ENCODE peak calls at places on chromosomes 16 and 17, in six cellular contexts. I is adrenal gland, T is Karpas-422, C is tibial nerve, O is PC-3, L is heart left ventricle. Z is an unnamed sample.

GRCh38 chr16:89150981-89151380 is 20.6 kb upstream of the CDH15 start:
- DNase-seq in I (no peak), T (no peak), C (no peak), O (no peak), L (no peak), Z (no peak)

GRCh38 chr17:58760248-58760647 is 4.6 kb downstream of the PPM1E start:
- DNase-seq in I (no peak), T (no peak), C (no peak), O (no peak), L (no peak), Z (no peak)

GRCh38 chr17:17732892-17733670 is 51.8 kb downstream of the RAI1 start:
- DNase-seq in I (peak), T (no peak), C (no peak), O (peak), L (no peak), Z (no peak)

GRCh38 chr17:31596382-31597323 is 205.2 kb downstream of the RAB11FIP4 start:
- DNase-seq in I (peak), T (peak), C (peak), O (peak), L (peak), Z (peak)

GRCh38 chr16:7405166-7405565 is 72.5 kb downstream of the RBFOX1 start:
- DNase-seq in I (peak), T (no peak), C (no peak), O (peak), L (peak), Z (peak)

GRCh38 chr16:4288148-4288921 is 15.5 kb upstream of the TFAP4 start:
- DNase-seq in I (peak), T (peak), C (peak), O (peak), L (peak), Z (peak)

GRCh38 chr16:1991135-1991551 is 1.4 kb downstream of the SYNGR3 start:
- DNase-seq in I (no peak), T (peak), C (no peak), O (no peak), L (no peak), Z (no peak)

GRCh38 chr16:78122774-78123315 is 23.4 kb downstream of the WWOX start:
- DNase-seq in I (no peak), T (peak), C (no peak), O (peak), L (no peak), Z (peak)

GRCh38 chr16:25210758-25211157 is 6.0 kb upstream of the AQP8 start:
- DNase-seq in I (no peak), T (no peak), C (no peak), O (peak), L (no peak), Z (no peak)

GRCh38 chr16:53112015-53112414 is 57.2 kb downstream of the CHD9 start:
- DNase-seq in I (no peak), T (no peak), C (no peak), O (no peak), L (no peak), Z (no peak)

GRCh38 chr17:27845264-27846041 is 45.1 kb upstream of the NOS2 start:
- DNase-seq in I (no peak), T (no peak), C (no peak), O (no peak), L (no peak), Z (no peak)

GRCh38 chr17:74842599-74843351 is 16.9 kb downstream of the GRIN2C start:
- DNase-seq in I (peak), T (no peak), C (peak), O (peak), L (peak), Z (peak)

GRCh38 chr16:57755726-57756423 is 20.3 kb downstream of the KATNB1 start:
- DNase-seq in I (no peak), T (no peak), C (no peak), O (no peak), L (no peak), Z (no peak)

GRCh38 chr16:4117250-4117578 is 972 bp upstream of the ADCY9 start:
- DNase-seq in I (no peak), T (no peak), C (no peak), O (no peak), L (no peak), Z (no peak)

GRCh38 chr17:79698086-79698690 is 32.6 kb upstream of the ENPP7 start:
- DNase-seq in I (no peak), T (no peak), C (no peak), O (peak), L (no peak), Z (no peak)

GRCh38 chr17:48491527-48492273 is 39.1 kb downstream of the HOXB1 start:
- DNase-seq in I (no peak), T (no peak), C (no peak), O (no peak), L (no peak), Z (no peak)

GRCh38 chr16:87735270-87736002 is 30.4 kb downstream of the KLHDC4 start:
- DNase-seq in I (no peak), T (no peak), C (no peak), O (no peak), L (no peak), Z (no peak)

GRCh38 chr17:32319548-32319905 is 22.4 kb downstream of the C17orf75 start:
- DNase-seq in I (peak), T (peak), C (peak), O (peak), L (peak), Z (peak)

GRCh38 chr17:79362086-79362995 is 248.5 kb downstream of the RBFOX3 start:
- DNase-seq in I (no peak), T (no peak), C (no peak), O (no peak), L (no peak), Z (no peak)

GRCh38 chr16:31880322-31880979 is 6.8 kb downstream of the ZNF267 start:
- DNase-seq in I (peak), T (no peak), C (no peak), O (peak), L (no peak), Z (no peak)

GRCh38 chr16:77223184-77223583 is 24.0 kb downstream of the SYCE1L start:
- DNase-seq in I (no peak), T (peak), C (no peak), O (peak), L (no peak), Z (peak)

GRCh38 chr16:55330726-55331647 is 7.0 kb downstream of the IRX6 start:
- DNase-seq in I (no peak), T (no peak), C (no peak), O (no peak), L (peak), Z (no peak)

GRCh38 chr17:77086433-77087010 is 54.2 kb upstream of the SEC14L1 start:
- DNase-seq in I (peak), T (peak), C (peak), O (peak), L (peak), Z (peak)

GRCh38 chr17:29458066-29458465 is 67.9 kb downstream of the TAOK1 start:
- DNase-seq in I (no peak), T (no peak), C (no peak), O (no peak), L (no peak), Z (no peak)

GRCh38 chr17:35245196-35245486 is 2.3 kb downstream of the SLFN5 start:
- DNase-seq in I (no peak), T (no peak), C (no peak), O (peak), L (no peak), Z (no peak)

GRCh38 chr16:10579965-10580918 is at the start of gene EMP2:
- DNase-seq in I (peak), T (no peak), C (peak), O (peak), L (peak), Z (peak)

GRCh38 chr17:68592667-68593330 is 8.4 kb downstream of the FAM20A start:
- DNase-seq in I (no peak), T (no peak), C (no peak), O (no peak), L (no peak), Z (no peak)

GRCh38 chr17:82863646-82863940 is 23.8 kb upstream of the ZNF750 start:
- DNase-seq in I (no peak), T (no peak), C (no peak), O (no peak), L (no peak), Z (no peak)

GRCh38 chr17:3956558-3956957 is 7.7 kb downstream of the ATP2A3 start:
- DNase-seq in I (no peak), T (peak), C (no peak), O (no peak), L (no peak), Z (no peak)

GRCh38 chr16:12833939-12834338 is 30.3 kb upstream of the CPPED1 start:
- DNase-seq in I (peak), T (no peak), C (no peak), O (peak), L (no peak), Z (no peak)

GRCh38 chr17:15779119-15779518 is 47.0 kb downstream of the TBC1D26 start:
- DNase-seq in I (no peak), T (no peak), C (no peak), O (no peak), L (no peak), Z (no peak)

GRCh38 chr16:87840462-87840978 is 28.8 kb downstream of the SLC7A5 start:
- DNase-seq in I (no peak), T (no peak), C (no peak), O (no peak), L (no peak), Z (no peak)

GRCh38 chr17:32570081-32570396 is 83.2 kb downstream of the CDK5R1 start:
- DNase-seq in I (no peak), T (no peak), C (no peak), O (no peak), L (no peak), Z (no peak)

DNA sequence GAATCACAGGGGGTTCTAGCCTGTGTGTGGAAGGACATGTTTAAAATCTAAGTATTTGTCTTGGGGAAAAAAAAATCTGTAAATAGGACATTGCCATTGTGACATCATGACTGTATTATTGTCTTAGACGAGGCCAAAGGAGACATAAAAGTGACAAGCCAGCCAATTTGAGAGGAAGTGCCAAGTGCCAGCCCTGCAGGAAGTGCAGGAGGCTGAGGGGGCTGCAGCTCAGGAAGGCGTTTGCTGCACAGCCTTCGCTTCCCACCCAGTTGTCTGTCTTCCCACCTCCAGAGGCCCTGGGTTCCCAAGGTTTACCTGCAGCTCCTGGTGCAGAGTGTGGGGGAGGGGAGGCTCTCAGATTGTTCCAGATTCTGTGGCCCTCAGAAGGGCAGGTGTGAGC is 1.3 kb downstream of the ADCY7 start:
- DNase-seq in I (no peak), T (no peak), C (no peak), O (no peak), L (no peak), Z (no peak)
- H3K27ac ChIP-seq in I (no peak), T (no peak), C (peak), O (no peak), L (no peak), Z (no peak)

GRCh38 chr17:2395258-2396170 is 5.3 kb downstream of the MNT start:
- DNase-seq in I (peak), T (peak), C (no peak), O (peak), L (peak), Z (peak)
- H3K4me3 ChIP-seq in I (no peak), T (peak), C (no peak), O (no peak), L (no peak), Z (no peak)

GRCh38 chr17:44049294-44050080 is 17.0 kb downstream of the LSM12 start:
- DNase-seq in I (no peak), T (no peak), C (no peak), O (no peak), L (no peak), Z (no peak)
- H3K27ac ChIP-seq in I (no peak), T (no peak), C (no peak), O (no peak), L (no peak), Z (no peak)

DNA sequence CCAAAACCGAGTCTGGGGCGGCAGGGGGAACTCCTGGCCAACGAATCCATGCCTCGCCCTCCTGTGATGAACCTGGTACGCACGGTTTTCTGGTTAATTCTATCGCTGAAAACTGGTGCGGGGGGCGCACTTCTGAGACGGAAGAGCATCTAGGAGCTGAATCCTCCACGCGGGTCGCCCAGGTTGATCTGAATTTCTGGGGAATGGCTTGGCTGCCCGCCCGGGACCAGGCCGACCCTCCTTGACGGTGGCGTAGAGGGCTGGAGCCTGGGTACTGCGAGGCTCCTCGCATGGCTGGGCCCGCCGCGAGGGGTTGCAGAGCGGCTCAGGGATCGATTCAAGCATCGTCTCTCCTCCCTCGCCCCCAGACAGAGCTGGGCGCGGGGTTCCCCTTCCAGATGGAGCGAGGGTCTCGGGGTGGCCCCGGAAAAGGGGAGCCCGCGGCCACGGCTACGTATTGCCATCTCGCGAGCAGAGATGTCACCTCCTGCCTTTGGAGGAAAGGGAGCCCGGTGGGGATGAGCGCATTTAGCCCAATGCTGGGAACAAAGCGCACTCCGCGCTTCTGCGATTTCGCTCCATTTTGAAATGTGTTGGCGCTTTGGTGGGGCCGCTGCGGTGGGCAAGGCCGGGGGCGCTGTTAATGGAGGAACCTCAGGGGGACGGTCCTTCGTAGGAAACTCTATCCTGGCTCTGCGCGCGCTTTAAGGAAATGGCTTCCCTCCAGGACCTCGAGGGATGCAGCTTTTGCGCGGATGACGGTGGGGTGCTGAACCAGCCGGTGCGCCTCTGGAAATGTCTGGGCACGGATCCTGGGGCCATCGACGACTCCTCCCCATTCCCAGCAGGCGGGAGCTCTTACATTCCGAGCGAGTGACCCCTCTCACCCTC is 2.7 kb downstream of the MAPT start:
- DNase-seq in I (no peak), T (no peak), C (no peak), O (no peak), L (no peak), Z (no peak)
- H3K4me3 ChIP-seq in I (no peak), T (no peak), C (no peak), O (no peak), L (no peak), Z (no peak)

DNA sequence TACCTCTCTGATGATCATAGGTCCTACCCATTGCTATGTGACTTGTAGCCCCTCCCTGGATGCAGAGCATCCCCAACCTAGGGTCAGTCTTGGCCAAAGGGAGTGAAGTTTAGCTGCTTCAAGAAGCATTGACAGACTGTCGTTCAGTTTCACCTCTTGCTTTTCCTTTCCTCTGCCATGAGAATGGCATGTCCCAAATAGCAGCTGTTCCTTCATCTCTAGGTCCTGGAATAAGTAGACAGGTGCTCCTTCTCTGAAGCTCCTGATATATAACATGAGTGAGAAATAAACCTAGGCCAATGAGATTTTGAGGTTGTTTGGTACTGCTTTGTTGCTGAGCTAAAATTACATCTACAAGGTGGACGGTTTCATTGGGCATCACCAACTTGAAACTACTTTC is 204.5 kb upstream of the CACNG5 start:
- DNase-seq in I (no peak), T (peak), C (no peak), O (no peak), L (no peak), Z (no peak)
- H3K27ac ChIP-seq in I (no peak), T (no peak), C (no peak), O (no peak), L (no peak), Z (no peak)

DNA sequence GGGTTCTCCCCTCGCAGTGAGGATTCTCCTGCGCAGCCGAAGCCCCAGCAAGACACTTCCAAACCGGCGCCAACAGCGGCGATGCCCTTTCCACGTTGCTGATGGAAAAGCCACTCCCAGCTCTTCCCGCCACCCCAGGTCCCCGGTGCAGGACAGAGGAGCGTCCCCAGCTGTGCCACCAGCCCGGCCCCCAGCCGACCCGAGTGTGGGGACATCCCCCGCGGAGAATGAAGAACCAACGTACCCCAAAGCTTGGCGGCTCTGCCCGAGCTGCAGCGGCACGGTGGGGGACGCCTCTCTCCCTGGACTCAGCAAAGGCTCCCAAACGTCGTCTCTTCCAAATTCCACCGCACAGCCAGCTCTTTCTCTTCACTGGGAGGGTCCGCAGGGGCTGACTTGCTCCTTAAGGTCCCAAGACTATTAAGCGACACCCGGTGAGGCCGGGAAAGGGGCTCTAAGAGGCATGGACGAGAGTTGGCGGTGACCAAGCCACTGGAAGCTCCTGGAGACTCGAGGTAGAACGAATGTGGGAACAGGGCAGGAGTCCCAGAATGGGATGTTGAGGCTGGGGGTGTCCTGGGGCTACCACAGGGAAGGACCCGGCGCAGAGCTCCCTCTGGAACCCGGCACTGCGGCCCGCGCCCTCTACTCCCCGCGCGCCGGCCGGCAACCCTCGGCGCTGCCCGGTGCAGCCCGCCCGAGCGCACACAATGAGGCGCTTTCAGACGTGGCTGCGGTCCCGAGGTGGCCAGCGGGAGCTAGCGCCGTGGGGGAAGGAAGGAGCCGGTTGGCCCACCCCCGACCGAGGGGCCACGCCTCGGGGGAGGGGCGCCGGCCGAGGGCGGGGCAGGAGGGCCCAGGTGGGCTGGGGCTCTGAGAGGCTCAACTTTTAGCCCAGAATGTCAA is at the start of gene CHST6:
- DNase-seq in I (peak), T (no peak), C (no peak), O (no peak), L (peak), Z (peak)
- H3K4me3 ChIP-seq in I (peak), T (no peak), C (peak), O (no peak), L (peak), Z (peak)

GRCh38 chr17:70609566-70609965 is 440.2 kb downstream of the KCNJ2 start:
- DNase-seq in I (no peak), T (no peak), C (no peak), O (no peak), L (no peak), Z (no peak)
- H3K27ac ChIP-seq in I (no peak), T (no peak), C (no peak), O (no peak), L (no peak), Z (no peak)

DNA sequence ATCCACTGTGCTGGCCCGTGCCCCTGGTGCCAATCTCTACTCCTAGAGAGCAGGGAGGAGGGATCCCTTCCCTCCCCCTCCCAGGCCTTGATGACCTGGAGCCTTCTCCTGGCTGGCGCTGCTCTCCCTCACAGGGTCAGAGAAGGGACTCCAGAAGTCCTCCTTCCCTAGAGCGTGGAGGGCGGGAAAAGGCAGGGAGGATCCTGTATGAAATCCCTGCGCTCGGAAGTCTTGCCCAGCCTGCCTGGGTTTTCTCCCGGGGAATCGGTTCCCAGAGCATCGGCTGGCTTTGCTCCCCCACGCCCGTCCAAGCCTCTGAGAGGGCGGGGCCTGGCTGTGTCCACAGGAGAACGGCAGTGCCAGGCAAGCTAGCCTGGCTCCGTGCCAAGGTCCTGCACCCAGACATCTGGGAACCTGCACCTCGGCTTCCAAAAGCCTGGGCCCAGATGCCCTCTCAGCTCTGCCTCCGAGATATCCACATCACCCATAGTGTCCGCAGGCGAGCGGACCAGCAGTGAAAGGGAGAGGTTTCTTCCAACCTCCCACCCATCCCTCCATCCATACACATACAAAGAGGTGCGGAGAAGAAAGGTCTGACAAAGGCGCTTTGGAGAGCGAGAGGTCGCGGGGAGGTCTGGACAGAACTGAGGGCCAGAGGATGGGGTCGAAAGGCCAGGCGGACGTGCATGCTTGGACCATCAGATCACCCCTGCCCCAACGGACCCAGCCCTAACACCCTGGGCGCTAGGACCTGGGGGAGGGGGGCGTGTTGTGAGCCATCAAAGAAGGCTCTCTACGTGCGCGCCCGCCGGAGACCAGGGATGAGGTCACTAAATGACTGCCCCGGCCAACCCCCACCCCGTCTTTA is 1.1 kb downstream of the MPP2 start:
- DNase-seq in I (peak), T (no peak), C (peak), O (no peak), L (peak), Z (peak)
- H3K4me3 ChIP-seq in I (no peak), T (no peak), C (peak), O (no peak), L (peak), Z (peak)